ENCODE peak calls at places on chromosomes 16 and 17, in four cellular contexts. N is adrenal gland; S is CD4-positive, alpha-beta memory T cell; H is CD8-positive, alpha-beta T cell. P is an unnamed sample. For H3K4me1, the result is how much of the 10 kb centered on the place peaks cover.

GRCh38 chr16:3720418-3720817 is 3.1 kb upstream of the TRAP1 start:
- DNase-seq in N (no peak), S (no peak), H (no peak), P (no peak)

GRCh38 chr17:68343976-68344375 is 52.7 kb downstream of the ARSG start:
- DNase-seq in N (no peak), S (no peak), H (no peak), P (no peak)

GRCh38 chr17:55769625-55770000 is 18.8 kb downstream of the PCTP start:
- DNase-seq in N (peak), S (no peak), H (no peak), P (peak)

GRCh38 chr17:34961093-34961911 is at the start of the genes CCT6B and ZNF830:
- DNase-seq in N (peak), S (peak), H (peak), P (peak)

GRCh38 chr16:69397821-69398521 is 12.2 kb upstream of the TERF2 start:
- DNase-seq in N (peak), S (no peak), H (no peak), P (peak)

GRCh38 chr17:4436381-4436780 is 2.6 kb downstream of the SPNS3 start:
- DNase-seq in N (no peak), S (no peak), H (no peak), P (no peak)

GRCh38 chr17:48150107-48150463 is 42.5 kb downstream of the SNX11 start:
- DNase-seq in N (no peak), S (no peak), H (no peak), P (no peak)

GRCh38 chr17:62067165-62068145 is 2.4 kb upstream of the MED13 start:
- DNase-seq in N (no peak), S (no peak), H (no peak), P (no peak)

GRCh38 chr17:39517224-39517623 is 55.9 kb downstream of the CDK12 start:
- DNase-seq in N (no peak), S (no peak), H (no peak), P (no peak)

GRCh38 chr16:88705746-88706287 is 391 bp downstream of the RNF166 start:
- DNase-seq in N (no peak), S (no peak), H (peak), P (peak)

GRCh38 chr16:81634380-81635121 is 144.5 kb upstream of the PLCG2 start:
- DNase-seq in N (no peak), S (no peak), H (no peak), P (no peak)

GRCh38 chr17:66945451-66945850 is 19.1 kb upstream of the CACNG4 start:
- DNase-seq in N (no peak), S (no peak), H (no peak), P (no peak)

DNA sequence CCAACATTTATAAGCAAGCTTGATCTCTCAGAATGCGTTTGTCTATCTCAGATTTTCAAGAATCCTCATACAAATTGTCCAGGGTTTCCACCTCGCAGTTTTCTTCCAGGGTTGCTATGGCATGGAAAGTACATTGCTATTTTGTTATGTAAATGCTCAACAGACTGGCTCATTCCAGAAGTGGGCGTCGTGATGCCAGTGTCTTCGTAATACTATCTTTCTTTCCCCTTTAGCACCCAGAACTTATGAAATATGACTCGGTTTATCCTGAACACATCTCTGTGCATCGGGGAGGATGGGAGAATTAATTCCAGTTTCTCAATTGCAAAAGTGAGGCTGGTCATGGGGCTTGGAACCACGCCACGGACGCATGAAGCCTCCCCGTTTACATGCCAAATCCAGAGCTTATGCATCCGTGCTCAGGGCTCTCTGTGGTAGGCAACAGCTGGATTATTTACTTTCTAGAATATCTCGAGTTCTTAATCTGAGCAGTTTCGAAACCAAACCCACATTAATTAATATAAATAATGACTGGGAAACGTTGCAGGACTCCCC is 405.0 kb downstream of the WWOX start:
- DNase-seq in N (no peak), S (no peak), H (no peak), P (no peak)
- H3K4me3 ChIP-seq in N (no peak), S (no peak), H (no peak), P (no peak)

DNA sequence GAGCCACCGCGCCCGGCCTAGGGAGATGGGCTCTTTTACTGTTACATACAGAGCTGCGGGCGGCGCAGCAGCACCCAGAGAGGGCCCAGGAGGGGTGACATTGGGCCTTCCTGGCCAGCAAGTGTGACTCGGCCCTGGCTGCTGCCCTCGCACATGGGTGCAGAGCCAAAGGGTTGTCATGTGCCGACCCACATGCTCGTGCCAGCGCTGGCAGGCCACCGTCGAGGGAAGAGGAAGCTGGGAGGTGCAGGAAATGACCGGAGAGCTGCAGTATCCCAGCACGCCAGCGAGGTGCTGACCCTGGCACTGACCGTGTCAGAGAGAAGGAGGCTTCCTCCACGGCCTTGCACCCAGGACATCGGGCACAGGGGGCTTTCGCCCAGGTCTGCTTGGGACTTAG is 8.0 kb downstream of the ENDOV start:
- DNase-seq in N (no peak), S (no peak), H (no peak), P (no peak)
- H3K4me1 ChIP-seq in N (under half), S (under half), H (under half), P (under half)

DNA sequence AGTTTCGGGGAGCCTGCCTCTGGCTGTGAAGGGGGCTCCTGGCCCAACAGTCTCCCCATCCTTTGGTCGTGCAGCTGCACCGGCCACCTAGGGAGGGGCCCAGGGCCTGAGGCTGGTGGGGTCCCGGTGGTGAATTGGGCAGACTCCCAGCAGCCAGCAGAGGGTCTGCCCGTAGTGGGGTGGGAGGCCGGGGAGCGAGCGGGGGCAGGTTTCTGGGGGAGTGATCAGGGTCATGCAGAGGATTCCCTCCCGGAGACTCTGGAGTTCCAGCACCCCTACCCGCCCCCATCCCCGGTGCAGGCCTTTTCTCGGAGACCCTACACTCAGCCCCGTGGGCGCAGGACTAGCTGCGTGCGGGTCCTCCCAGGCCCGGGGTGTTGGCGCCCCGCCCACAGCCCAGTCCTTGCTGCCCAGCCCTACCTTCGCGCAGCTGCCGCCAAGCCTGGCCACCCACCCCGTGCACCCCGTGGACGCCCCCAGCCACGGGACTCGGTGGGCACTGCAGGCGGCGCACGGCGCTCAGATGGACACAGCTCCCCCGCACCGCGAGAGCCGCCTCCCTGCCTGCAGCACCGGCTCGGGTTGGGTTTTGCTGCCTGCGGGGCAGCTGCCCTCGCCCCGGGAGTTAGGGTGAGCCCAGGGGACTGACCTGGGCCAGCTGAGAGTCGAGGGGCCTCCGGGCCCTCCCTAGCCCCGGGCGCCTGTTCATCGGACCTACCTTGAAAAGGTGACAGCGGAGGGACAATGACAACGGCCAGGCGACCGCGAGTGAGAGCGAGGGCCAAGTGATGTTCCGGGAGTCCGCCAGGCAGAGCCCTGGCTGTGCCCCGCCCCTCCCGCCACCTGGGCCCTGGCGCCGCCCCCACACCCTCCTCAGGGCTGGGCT is at the start of gene GNG13:
- DNase-seq in N (no peak), S (no peak), H (no peak), P (no peak)
- H3K4me3 ChIP-seq in N (no peak), S (no peak), H (no peak), P (no peak)

DNA sequence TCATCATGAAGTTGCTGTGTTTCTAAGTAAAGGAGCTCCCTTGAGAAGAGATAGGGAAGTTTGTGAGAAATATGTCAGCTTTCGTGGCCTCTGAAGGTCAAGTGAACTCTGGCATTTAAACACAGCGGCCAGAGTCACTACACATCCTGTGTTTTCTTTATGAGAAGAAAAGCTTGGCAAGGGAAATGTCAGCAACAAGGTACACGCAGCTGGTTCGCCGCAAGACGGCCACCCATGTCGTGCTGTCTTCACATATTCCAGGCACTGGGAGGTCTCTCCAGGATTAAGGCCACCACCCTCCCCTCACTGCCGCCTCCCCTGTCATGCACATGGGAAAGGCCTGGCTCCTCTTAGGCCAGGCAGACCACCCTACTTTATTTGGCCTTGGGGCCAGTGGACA is 33.3 kb upstream of the PEMT start:
- DNase-seq in N (no peak), S (no peak), H (no peak), P (no peak)
- H3K4me1 ChIP-seq in N (under half), S (under half), H (under half), P (under half)

GRCh38 chr17:1714980-1715802 is 5.0 kb upstream of the TLCD2 start:
- DNase-seq in N (peak), S (peak), H (peak), P (peak)

GRCh38 chr17:1715803-1716075 is 5.6 kb upstream of the TLCD2 start:
- DNase-seq in N (no peak), S (no peak), H (no peak), P (no peak)

GRCh38 chr17:1713878-1714487 is 3.8 kb upstream of the TLCD2 start:
- DNase-seq in N (no peak), S (no peak), H (no peak), P (peak)

GRCh38 chr17:1713160-1713877 is 3.1 kb upstream of the TLCD2 start:
- DNase-seq in N (no peak), S (no peak), H (no peak), P (no peak)

GRCh38 chr17:1714488-1714979 is 4.4 kb upstream of the TLCD2 start:
- DNase-seq in N (peak), S (no peak), H (no peak), P (peak)
- H3K4me3 ChIP-seq in N (peak), S (peak), H (no peak), P (peak)

P was measured in body of pancreas.